ENCODE peak calls at places on chromosomes 6 and 20, in seven cellular contexts. One of them, this sample, is unnamed.
A peak's percentile ranks its signal among the peaks of the same experiment; 100 is the strongest.

GRCh38 chr6:31620586-31621319 is at the start of gene PRRC2A:
- DNase-seq in AG04449: no peak
- DNase-seq in heart right ventricle: peak; percentile 81
- DNase-seq in IMR-90: peak; percentile 59
- DNase-seq in lower lobe of right lung: no peak
- DNase-seq in bronchial epithelial cell: no peak
- DNase-seq in mucosa of descending colon: no peak
- DNase-seq in this sample: no peak

GRCh38 chr20:58598271-58599015 is 52.6 kb upstream of the STX16 start:
- DNase-seq in AG04449: peak; percentile 29
- DNase-seq in heart right ventricle: no peak
- DNase-seq in IMR-90: peak; percentile 69
- DNase-seq in lower lobe of right lung: no peak
- DNase-seq in bronchial epithelial cell: no peak
- DNase-seq in mucosa of descending colon: no peak
- DNase-seq in this sample: peak; percentile 77

GRCh38 chr6:92586236-92586977 is 833.0 kb downstream of the EPHA7 start:
- DNase-seq in AG04449: no peak
- DNase-seq in heart right ventricle: no peak
- DNase-seq in IMR-90: no peak
- DNase-seq in lower lobe of right lung: no peak
- DNase-seq in bronchial epithelial cell: no peak
- DNase-seq in mucosa of descending colon: no peak
- DNase-seq in this sample: peak; percentile 6

GRCh38 chr6:149028767-149029405 is 282.1 kb downstream of the UST start:
- DNase-seq in AG04449: peak; percentile 80
- DNase-seq in heart right ventricle: peak; percentile 84
- DNase-seq in IMR-90: peak; percentile 95
- DNase-seq in lower lobe of right lung: no peak
- DNase-seq in bronchial epithelial cell: peak; percentile 80
- DNase-seq in mucosa of descending colon: no peak
- DNase-seq in this sample: no peak

GRCh38 chr20:25584905-25585704 is at the start of gene NINL:
- DNase-seq in AG04449: no peak
- DNase-seq in heart right ventricle: peak; percentile 48
- DNase-seq in IMR-90: peak; percentile 48
- DNase-seq in lower lobe of right lung: peak; percentile 72
- DNase-seq in bronchial epithelial cell: no peak
- DNase-seq in mucosa of descending colon: peak; percentile 67
- DNase-seq in this sample: peak; percentile 65

GRCh38 chr6:364609-365540 is 26.7 kb upstream of the IRF4 start:
- DNase-seq in AG04449: no peak
- DNase-seq in heart right ventricle: no peak
- DNase-seq in IMR-90: no peak
- DNase-seq in lower lobe of right lung: no peak
- DNase-seq in bronchial epithelial cell: no peak
- DNase-seq in mucosa of descending colon: no peak
- DNase-seq in this sample: no peak

GRCh38 chr6:16060039-16060438 is 68.8 kb upstream of the MYLIP start:
- DNase-seq in AG04449: no peak
- DNase-seq in heart right ventricle: no peak
- DNase-seq in IMR-90: no peak
- DNase-seq in lower lobe of right lung: no peak
- DNase-seq in bronchial epithelial cell: no peak
- DNase-seq in mucosa of descending colon: no peak
- DNase-seq in this sample: no peak

GRCh38 chr20:4936392-4936850 is 64.9 kb downstream of the SLC23A2 start:
- DNase-seq in AG04449: no peak
- DNase-seq in heart right ventricle: no peak
- DNase-seq in IMR-90: no peak
- DNase-seq in lower lobe of right lung: no peak
- DNase-seq in bronchial epithelial cell: no peak
- DNase-seq in mucosa of descending colon: no peak
- DNase-seq in this sample: no peak

GRCh38 chr6:39387785-39388184 is 65.3 kb upstream of the KCNK16 start:
- DNase-seq in AG04449: no peak
- DNase-seq in heart right ventricle: no peak
- DNase-seq in IMR-90: no peak
- DNase-seq in lower lobe of right lung: no peak
- DNase-seq in bronchial epithelial cell: peak; percentile 3
- DNase-seq in mucosa of descending colon: no peak
- DNase-seq in this sample: no peak

GRCh38 chr6:8085053-8085511 is 17.3 kb downstream of the EEF1E1 start:
- DNase-seq in AG04449: peak; percentile 78
- DNase-seq in heart right ventricle: no peak
- DNase-seq in IMR-90: peak; percentile 95
- DNase-seq in lower lobe of right lung: no peak
- DNase-seq in bronchial epithelial cell: peak; percentile 94
- DNase-seq in mucosa of descending colon: no peak
- DNase-seq in this sample: peak; percentile 35

GRCh38 chr6:20691185-20691584 is 156.9 kb downstream of the CDKAL1 start:
- DNase-seq in AG04449: no peak
- DNase-seq in heart right ventricle: no peak
- DNase-seq in IMR-90: no peak
- DNase-seq in lower lobe of right lung: no peak
- DNase-seq in bronchial epithelial cell: no peak
- DNase-seq in mucosa of descending colon: no peak
- DNase-seq in this sample: no peak

GRCh38 chr6:152356659-152357058 is 280.5 kb downstream of the SYNE1 start:
- DNase-seq in AG04449: no peak
- DNase-seq in heart right ventricle: no peak
- DNase-seq in IMR-90: peak; percentile 47
- DNase-seq in lower lobe of right lung: no peak
- DNase-seq in bronchial epithelial cell: peak; percentile 64
- DNase-seq in mucosa of descending colon: no peak
- DNase-seq in this sample: no peak
- TF ChIP-seq CTCF in AG04449: no peak
- TF ChIP-seq CTCF in heart right ventricle: peak; percentile 37
- TF ChIP-seq CTCF in IMR-90: peak; percentile 41
- TF ChIP-seq CTCF in lower lobe of right lung: no peak
- TF ChIP-seq CTCF in bronchial epithelial cell: peak; percentile 37
- TF ChIP-seq CTCF in mucosa of descending colon: no peak
- TF ChIP-seq CTCF in this sample: peak; percentile 29

DNA sequence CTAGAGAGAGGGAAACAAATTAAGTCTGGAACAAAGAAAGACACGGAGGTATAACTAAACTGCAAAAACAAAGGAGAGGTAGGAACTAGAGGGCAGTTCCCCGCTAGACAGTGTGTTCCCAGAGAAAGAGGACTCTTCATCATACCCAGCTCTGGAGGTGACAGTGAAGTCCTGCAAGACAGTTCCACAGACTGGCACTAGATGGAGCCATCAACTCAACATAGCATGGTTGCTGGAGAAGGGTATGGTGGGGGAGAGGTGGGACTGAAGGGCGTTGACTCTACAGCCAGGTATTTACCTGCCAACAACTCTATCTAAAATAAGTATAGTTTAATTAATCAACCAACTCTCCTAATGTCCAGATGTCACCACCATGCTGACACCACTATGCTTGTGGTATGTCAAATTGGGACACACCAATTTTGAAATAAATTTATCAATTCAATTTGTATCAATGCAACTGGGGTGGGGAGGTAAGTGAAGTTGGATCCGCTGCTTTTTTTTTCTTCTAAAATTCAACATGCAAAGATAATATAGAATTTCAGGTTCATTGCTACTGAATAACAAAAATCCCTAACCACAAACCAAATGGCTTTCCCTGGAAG is 9.7 kb downstream of the BACH2 start:
- DNase-seq in AG04449: no peak
- DNase-seq in heart right ventricle: no peak
- DNase-seq in IMR-90: peak; percentile 20
- DNase-seq in lower lobe of right lung: no peak
- DNase-seq in bronchial epithelial cell: peak; percentile 54
- DNase-seq in mucosa of descending colon: no peak
- DNase-seq in this sample: no peak
- TF ChIP-seq CTCF in AG04449: peak; percentile 60
- TF ChIP-seq CTCF in heart right ventricle: peak; percentile 48
- TF ChIP-seq CTCF in IMR-90: peak; percentile 36
- TF ChIP-seq CTCF in lower lobe of right lung: peak; percentile 66
- TF ChIP-seq CTCF in bronchial epithelial cell: peak; percentile 86
- TF ChIP-seq CTCF in mucosa of descending colon: peak; percentile 39
- TF ChIP-seq CTCF in this sample: peak; percentile 59

GRCh38 chr20:59752704-59753460 is 148.5 kb downstream of the PHACTR3 start:
- DNase-seq in AG04449: no peak
- DNase-seq in heart right ventricle: peak; percentile 24
- DNase-seq in IMR-90: no peak
- DNase-seq in lower lobe of right lung: no peak
- DNase-seq in bronchial epithelial cell: no peak
- DNase-seq in mucosa of descending colon: no peak
- DNase-seq in this sample: no peak

GRCh38 chr20:59750209-59750840 is 146.0 kb downstream of the PHACTR3 start:
- DNase-seq in AG04449: no peak
- DNase-seq in heart right ventricle: no peak
- DNase-seq in IMR-90: no peak
- DNase-seq in lower lobe of right lung: no peak
- DNase-seq in bronchial epithelial cell: no peak
- DNase-seq in mucosa of descending colon: no peak
- DNase-seq in this sample: no peak

GRCh38 chr20:59752101-59752586 is 147.8 kb downstream of the PHACTR3 start:
- DNase-seq in AG04449: no peak
- DNase-seq in heart right ventricle: peak; percentile 59
- DNase-seq in IMR-90: no peak
- DNase-seq in lower lobe of right lung: peak; percentile 63
- DNase-seq in bronchial epithelial cell: no peak
- DNase-seq in mucosa of descending colon: no peak
- DNase-seq in this sample: no peak

GRCh38 chr20:59749293-59749680 is 144.9 kb downstream of the PHACTR3 start:
- DNase-seq in AG04449: peak; percentile 53
- DNase-seq in heart right ventricle: no peak
- DNase-seq in IMR-90: peak; percentile 53
- DNase-seq in lower lobe of right lung: no peak
- DNase-seq in bronchial epithelial cell: no peak
- DNase-seq in mucosa of descending colon: no peak
- DNase-seq in this sample: peak; percentile 32

DNA sequence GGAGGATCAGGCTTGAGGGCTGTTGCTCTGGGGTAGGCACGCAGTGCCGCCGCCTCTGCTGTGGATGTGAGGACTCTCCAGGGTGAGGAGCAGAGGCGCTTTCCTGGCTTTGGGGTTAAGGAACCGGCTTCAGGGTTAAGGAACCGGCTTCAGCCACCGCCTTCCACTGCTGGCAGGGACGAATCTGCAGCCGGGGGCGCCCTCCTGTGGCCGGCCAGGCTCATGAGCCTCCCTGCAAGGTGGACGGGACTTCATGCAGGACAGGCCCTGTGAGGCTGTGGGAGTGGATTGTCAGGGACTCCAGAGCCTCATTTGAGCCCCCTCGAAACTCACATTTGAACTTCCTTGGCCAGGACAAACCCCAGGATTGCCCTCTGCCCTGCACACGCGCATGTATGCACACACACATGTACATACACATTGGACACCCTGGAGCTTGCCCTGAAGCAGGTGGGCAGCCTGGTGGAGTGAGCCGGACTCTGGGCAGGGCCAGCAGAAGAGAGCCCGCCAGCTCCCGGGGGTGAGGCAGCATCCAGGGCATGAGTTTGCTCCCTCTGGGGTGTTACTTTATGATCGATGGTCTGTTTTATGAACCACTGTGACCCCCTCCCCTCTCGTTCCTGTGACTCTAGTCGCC is 146.9 kb downstream of the PHACTR3 start:
- DNase-seq in AG04449: peak; percentile 9
- DNase-seq in heart right ventricle: peak; percentile 63
- DNase-seq in IMR-90: peak; percentile 24
- DNase-seq in lower lobe of right lung: peak; percentile 78
- DNase-seq in bronchial epithelial cell: peak; percentile 25
- DNase-seq in mucosa of descending colon: peak; percentile 68
- DNase-seq in this sample: peak; percentile 65
- TF ChIP-seq CTCF in AG04449: peak; percentile 95
- TF ChIP-seq CTCF in heart right ventricle: peak; percentile 87
- TF ChIP-seq CTCF in IMR-90: peak; percentile 63
- TF ChIP-seq CTCF in lower lobe of right lung: peak; percentile 68
- TF ChIP-seq CTCF in bronchial epithelial cell: peak; percentile 80
- TF ChIP-seq CTCF in mucosa of descending colon: peak; percentile 65
- TF ChIP-seq CTCF in this sample: peak; percentile 58

GRCh38 chr20:32240220-32240619 is 32.5 kb downstream of the POFUT1 start:
- DNase-seq in AG04449: no peak
- DNase-seq in heart right ventricle: no peak
- DNase-seq in IMR-90: no peak
- DNase-seq in lower lobe of right lung: no peak
- DNase-seq in bronchial epithelial cell: no peak
- DNase-seq in mucosa of descending colon: no peak
- DNase-seq in this sample: no peak
- TF ChIP-seq CTCF in AG04449: no peak
- TF ChIP-seq CTCF in heart right ventricle: peak; percentile 7
- TF ChIP-seq CTCF in IMR-90: no peak
- TF ChIP-seq CTCF in lower lobe of right lung: no peak
- TF ChIP-seq CTCF in bronchial epithelial cell: no peak
- TF ChIP-seq CTCF in mucosa of descending colon: no peak
- TF ChIP-seq CTCF in this sample: no peak

DNA sequence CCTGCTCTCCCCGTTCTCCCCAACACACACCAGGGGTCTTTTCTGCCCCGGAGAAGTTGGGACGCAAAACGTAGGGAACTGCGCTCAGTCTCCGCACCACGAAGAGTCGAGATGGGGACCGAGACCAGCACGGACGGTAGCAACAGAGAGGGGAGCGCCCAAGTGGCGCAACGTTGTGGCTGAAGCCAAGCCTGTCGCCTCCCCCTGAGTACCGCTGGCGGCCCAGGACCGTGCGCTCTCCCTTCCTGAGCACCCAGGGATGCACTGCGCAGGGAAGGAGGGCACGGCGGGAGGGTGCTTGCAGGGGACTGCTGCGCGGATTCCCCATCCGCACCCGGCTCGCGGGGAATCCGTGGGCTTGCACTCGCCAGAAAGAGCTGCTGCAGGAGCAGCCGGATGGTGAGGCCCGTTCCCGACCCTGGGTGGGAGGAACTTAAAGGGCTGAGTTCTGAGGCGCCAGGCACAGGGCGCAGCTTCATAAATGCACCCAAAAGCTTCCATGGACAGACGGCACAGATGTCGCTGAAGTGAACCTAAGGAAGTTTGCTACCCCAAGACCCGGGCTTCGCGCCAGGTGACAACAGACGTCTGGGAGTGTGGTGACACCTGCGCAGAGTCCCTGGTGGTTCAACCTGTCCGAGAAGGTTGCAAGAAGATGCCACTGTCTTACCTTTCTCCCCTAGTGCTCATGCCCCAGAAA is 178.7 kb downstream of the TBXT start:
- DNase-seq in AG04449: no peak
- DNase-seq in heart right ventricle: no peak
- DNase-seq in IMR-90: no peak
- DNase-seq in lower lobe of right lung: no peak
- DNase-seq in bronchial epithelial cell: no peak
- DNase-seq in mucosa of descending colon: no peak
- DNase-seq in this sample: no peak
- TF ChIP-seq CTCF in AG04449: no peak
- TF ChIP-seq CTCF in heart right ventricle: no peak
- TF ChIP-seq CTCF in IMR-90: no peak
- TF ChIP-seq CTCF in lower lobe of right lung: no peak
- TF ChIP-seq CTCF in bronchial epithelial cell: no peak
- TF ChIP-seq CTCF in mucosa of descending colon: no peak
- TF ChIP-seq CTCF in this sample: no peak

DNA sequence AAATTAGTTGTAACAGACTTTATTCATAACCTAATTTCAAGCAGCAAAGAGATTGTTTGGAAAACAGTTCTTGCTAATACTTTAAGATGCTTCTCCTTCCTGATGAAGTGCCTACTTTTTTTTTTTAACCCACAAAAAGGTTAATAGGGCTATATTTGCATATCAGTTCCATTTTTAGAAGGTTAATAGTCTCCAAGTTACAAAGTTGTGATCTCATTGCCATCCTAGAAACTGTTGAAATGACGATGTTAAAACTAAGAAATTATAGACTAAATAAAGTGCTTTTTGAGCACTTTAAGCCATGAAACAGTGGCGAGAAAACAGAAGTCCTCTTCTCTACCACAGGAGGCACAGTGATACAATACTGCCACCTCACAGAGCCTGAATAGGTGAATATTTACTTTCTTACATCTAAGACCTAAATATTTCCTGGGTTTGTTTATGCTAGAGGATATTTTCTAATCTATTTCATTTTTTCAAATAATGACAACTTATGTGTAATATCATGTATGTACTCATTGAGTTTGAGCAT is 5.3 kb downstream of the RNF144B start:
- DNase-seq in AG04449: no peak
- DNase-seq in heart right ventricle: no peak
- DNase-seq in IMR-90: no peak
- DNase-seq in lower lobe of right lung: no peak
- DNase-seq in bronchial epithelial cell: no peak
- DNase-seq in mucosa of descending colon: no peak
- DNase-seq in this sample: no peak
- TF ChIP-seq CTCF in AG04449: no peak
- TF ChIP-seq CTCF in heart right ventricle: no peak
- TF ChIP-seq CTCF in IMR-90: no peak
- TF ChIP-seq CTCF in lower lobe of right lung: no peak
- TF ChIP-seq CTCF in bronchial epithelial cell: no peak
- TF ChIP-seq CTCF in mucosa of descending colon: no peak
- TF ChIP-seq CTCF in this sample: peak; percentile 20

This sample was measured in psoas muscle.